ENCODE peak calls at places on chromosomes 11 and 22, in seven cellular contexts. One of them, this sample, is unnamed.

GRCh38 chr11:11988099-11988651 is 20.3 kb downstream of the DKK3 start:
- DNase-seq in lung: no peak
- DNase-seq in foreskin fibroblast: peak
- DNase-seq in IMR-90: peak
- DNase-seq in tibial artery: no peak
- DNase-seq in fibroblast of the aortic adventitia: peak
- DNase-seq in astrocyte: peak
- DNase-seq in this sample: no peak

GRCh38 chr11:34161812-34162506 is 56.5 kb downstream of the NAT10 start:
- DNase-seq in lung: no peak
- DNase-seq in foreskin fibroblast: no peak
- DNase-seq in IMR-90: peak
- DNase-seq in tibial artery: no peak
- DNase-seq in fibroblast of the aortic adventitia: no peak
- DNase-seq in astrocyte: peak
- DNase-seq in this sample: no peak

GRCh38 chr11:134527382-134528243 is 115.6 kb upstream of the B3GAT1 start:
- DNase-seq in lung: no peak
- DNase-seq in foreskin fibroblast: no peak
- DNase-seq in IMR-90: no peak
- DNase-seq in tibial artery: peak
- DNase-seq in fibroblast of the aortic adventitia: no peak
- DNase-seq in astrocyte: no peak
- DNase-seq in this sample: no peak

GRCh38 chr22:34829485-34829884 is 236.5 kb upstream of the ISX start:
- DNase-seq in lung: no peak
- DNase-seq in foreskin fibroblast: no peak
- DNase-seq in IMR-90: no peak
- DNase-seq in tibial artery: no peak
- DNase-seq in fibroblast of the aortic adventitia: no peak
- DNase-seq in astrocyte: no peak
- DNase-seq in this sample: no peak

GRCh38 chr11:15835705-15836411 is 520.5 kb downstream of the SOX6 start:
- DNase-seq in lung: peak
- DNase-seq in foreskin fibroblast: no peak
- DNase-seq in IMR-90: no peak
- DNase-seq in tibial artery: no peak
- DNase-seq in fibroblast of the aortic adventitia: no peak
- DNase-seq in astrocyte: no peak
- DNase-seq in this sample: no peak

GRCh38 chr11:112225753-112226061 is 521 bp upstream of the PTS start:
- DNase-seq in lung: no peak
- DNase-seq in foreskin fibroblast: no peak
- DNase-seq in IMR-90: peak
- DNase-seq in tibial artery: peak
- DNase-seq in fibroblast of the aortic adventitia: no peak
- DNase-seq in astrocyte: peak
- DNase-seq in this sample: no peak

GRCh38 chr11:93225642-93226041 is 27.9 kb upstream of the SLC36A4 start:
- DNase-seq in lung: no peak
- DNase-seq in foreskin fibroblast: peak
- DNase-seq in IMR-90: peak
- DNase-seq in tibial artery: no peak
- DNase-seq in fibroblast of the aortic adventitia: peak
- DNase-seq in astrocyte: no peak
- DNase-seq in this sample: peak

GRCh38 chr11:62804310-62805043 is 763 bp downstream of the NXF1 start:
- DNase-seq in lung: no peak
- DNase-seq in foreskin fibroblast: peak
- DNase-seq in IMR-90: peak
- DNase-seq in tibial artery: no peak
- DNase-seq in fibroblast of the aortic adventitia: peak
- DNase-seq in astrocyte: peak
- DNase-seq in this sample: no peak

GRCh38 chr22:46577361-46578249 is 40.2 kb upstream of the CELSR1 start:
- DNase-seq in lung: no peak
- DNase-seq in foreskin fibroblast: peak
- DNase-seq in IMR-90: no peak
- DNase-seq in tibial artery: no peak
- DNase-seq in fibroblast of the aortic adventitia: no peak
- DNase-seq in astrocyte: no peak
- DNase-seq in this sample: no peak

DNA sequence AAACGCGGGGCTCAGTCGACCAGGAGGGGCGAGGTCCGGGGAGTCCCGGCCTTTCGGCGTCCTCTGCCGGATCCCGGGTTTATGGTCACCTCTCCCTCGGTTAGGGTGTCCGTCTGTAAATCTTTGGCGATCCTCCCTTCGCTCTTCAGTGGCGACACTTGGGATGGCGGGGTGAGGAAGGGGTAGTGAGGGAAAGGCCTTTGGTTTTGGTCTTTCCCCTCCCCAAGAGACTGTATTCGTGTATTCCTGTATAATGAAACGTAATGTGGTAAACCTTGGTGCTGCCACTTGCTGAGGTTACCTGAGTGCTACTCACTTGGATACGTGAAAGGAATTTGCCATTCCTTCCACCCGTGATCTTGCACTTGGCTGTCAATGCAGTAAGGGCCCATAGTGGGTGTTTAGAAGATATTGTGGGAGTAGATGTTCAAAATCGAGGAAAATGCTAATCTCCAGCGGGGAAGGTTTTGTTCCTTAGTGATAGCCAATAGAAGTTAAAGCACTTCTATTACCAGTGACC is 546 bp upstream of the NUP160 start:
- DNase-seq in lung: no peak
- DNase-seq in foreskin fibroblast: no peak
- DNase-seq in IMR-90: no peak
- DNase-seq in tibial artery: no peak
- DNase-seq in fibroblast of the aortic adventitia: no peak
- DNase-seq in astrocyte: no peak
- DNase-seq in this sample: peak
- TF ChIP-seq CTCF in lung: no peak
- TF ChIP-seq CTCF in foreskin fibroblast: no peak
- TF ChIP-seq CTCF in IMR-90: no peak
- TF ChIP-seq CTCF in tibial artery: no peak
- TF ChIP-seq CTCF in fibroblast of the aortic adventitia: no peak
- TF ChIP-seq CTCF in astrocyte: no peak
- TF ChIP-seq CTCF in this sample: peak

DNA sequence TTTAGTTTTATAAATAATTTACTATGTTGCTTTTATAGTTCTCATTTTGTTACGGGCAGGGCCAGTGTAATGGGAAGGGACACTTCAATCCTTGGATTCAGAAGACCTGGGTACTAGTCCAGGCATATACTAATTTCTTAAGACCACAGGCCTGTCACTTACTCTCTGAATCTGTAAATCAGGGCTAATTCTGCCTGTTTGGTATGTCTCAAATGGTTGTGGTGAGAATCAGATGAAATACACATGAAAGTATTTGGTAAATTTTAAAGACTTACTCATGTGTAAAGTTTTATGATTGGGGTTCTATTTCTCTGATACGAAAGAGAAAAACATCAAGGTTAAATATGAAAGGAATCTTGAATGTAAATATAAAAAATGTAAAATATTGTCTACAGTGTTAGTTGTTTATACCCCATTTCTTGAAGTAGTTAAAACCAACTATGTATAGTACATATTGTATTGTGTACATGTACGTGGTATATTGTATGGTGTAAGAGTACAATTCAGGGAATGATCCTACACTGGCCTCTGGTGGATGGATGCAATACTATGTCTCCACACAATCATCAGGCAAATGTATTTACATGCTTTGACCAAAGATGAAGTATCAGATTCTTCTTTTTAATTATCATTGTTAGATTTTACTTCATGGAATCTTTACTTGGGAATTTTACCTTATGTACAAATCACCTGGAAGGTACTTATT is 24.5 kb upstream of the RAG2 start:
- DNase-seq in lung: no peak
- DNase-seq in foreskin fibroblast: peak
- DNase-seq in IMR-90: peak
- DNase-seq in tibial artery: no peak
- DNase-seq in fibroblast of the aortic adventitia: peak
- DNase-seq in astrocyte: peak
- DNase-seq in this sample: no peak
- TF ChIP-seq CTCF in lung: no peak
- TF ChIP-seq CTCF in foreskin fibroblast: peak
- TF ChIP-seq CTCF in IMR-90: peak
- TF ChIP-seq CTCF in tibial artery: peak
- TF ChIP-seq CTCF in fibroblast of the aortic adventitia: peak
- TF ChIP-seq CTCF in astrocyte: peak
- TF ChIP-seq CTCF in this sample: peak

GRCh38 chr11:10542776-10543175 is 1.8 kb upstream of the RNF141 start:
- DNase-seq in lung: no peak
- DNase-seq in foreskin fibroblast: no peak
- DNase-seq in IMR-90: no peak
- DNase-seq in tibial artery: no peak
- DNase-seq in fibroblast of the aortic adventitia: no peak
- DNase-seq in astrocyte: no peak
- DNase-seq in this sample: no peak

GRCh38 chr11:10539339-10539738 is 1.6 kb downstream of the RNF141 start:
- DNase-seq in lung: no peak
- DNase-seq in foreskin fibroblast: no peak
- DNase-seq in IMR-90: no peak
- DNase-seq in tibial artery: no peak
- DNase-seq in fibroblast of the aortic adventitia: no peak
- DNase-seq in astrocyte: no peak
- DNase-seq in this sample: no peak

GRCh38 chr11:10540546-10540914 is 457 bp downstream of the RNF141 start:
- DNase-seq in lung: peak
- DNase-seq in foreskin fibroblast: peak
- DNase-seq in IMR-90: peak
- DNase-seq in tibial artery: no peak
- DNase-seq in fibroblast of the aortic adventitia: peak
- DNase-seq in astrocyte: peak
- DNase-seq in this sample: no peak

GRCh38 chr11:10538924-10539323 is 2.1 kb downstream of the RNF141 start:
- DNase-seq in lung: no peak
- DNase-seq in foreskin fibroblast: no peak
- DNase-seq in IMR-90: no peak
- DNase-seq in tibial artery: no peak
- DNase-seq in fibroblast of the aortic adventitia: no peak
- DNase-seq in astrocyte: no peak
- DNase-seq in this sample: no peak

GRCh38 chr11:10540915-10541591 is at the start of gene RNF141:
- DNase-seq in lung: peak
- DNase-seq in foreskin fibroblast: peak
- DNase-seq in IMR-90: peak
- DNase-seq in tibial artery: peak
- DNase-seq in fibroblast of the aortic adventitia: peak
- DNase-seq in astrocyte: peak
- DNase-seq in this sample: peak
- TF ChIP-seq CTCF in lung: peak
- TF ChIP-seq CTCF in foreskin fibroblast: peak
- TF ChIP-seq CTCF in IMR-90: peak
- TF ChIP-seq CTCF in tibial artery: peak
- TF ChIP-seq CTCF in fibroblast of the aortic adventitia: peak
- TF ChIP-seq CTCF in astrocyte: peak
- TF ChIP-seq CTCF in this sample: peak

DNA sequence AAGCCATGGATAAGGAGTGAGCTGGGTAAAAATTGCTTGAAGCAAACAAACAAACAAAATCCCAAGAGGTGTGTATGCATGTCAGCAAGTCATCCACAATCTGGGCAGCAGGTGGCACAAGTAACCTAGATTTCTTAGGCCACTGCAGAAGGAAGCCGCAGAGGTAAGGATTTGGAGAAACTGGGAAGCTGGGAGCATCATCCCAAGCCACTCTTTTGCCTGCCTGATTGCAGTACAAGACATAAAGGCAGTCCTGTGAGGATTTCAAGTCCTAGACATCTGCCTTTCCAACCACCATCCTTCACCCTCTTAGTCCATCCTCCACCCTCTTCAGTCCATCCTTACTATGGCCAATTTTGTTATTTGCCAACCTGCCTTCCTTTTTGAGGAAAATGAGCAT is 67.2 kb upstream of the BMAL1 start:
- DNase-seq in lung: peak
- DNase-seq in foreskin fibroblast: peak
- DNase-seq in IMR-90: peak
- DNase-seq in tibial artery: peak
- DNase-seq in fibroblast of the aortic adventitia: peak
- DNase-seq in astrocyte: peak
- DNase-seq in this sample: no peak
- TF ChIP-seq CTCF in lung: peak
- TF ChIP-seq CTCF in foreskin fibroblast: peak
- TF ChIP-seq CTCF in IMR-90: peak
- TF ChIP-seq CTCF in tibial artery: peak
- TF ChIP-seq CTCF in fibroblast of the aortic adventitia: peak
- TF ChIP-seq CTCF in astrocyte: peak
- TF ChIP-seq CTCF in this sample: peak

DNA sequence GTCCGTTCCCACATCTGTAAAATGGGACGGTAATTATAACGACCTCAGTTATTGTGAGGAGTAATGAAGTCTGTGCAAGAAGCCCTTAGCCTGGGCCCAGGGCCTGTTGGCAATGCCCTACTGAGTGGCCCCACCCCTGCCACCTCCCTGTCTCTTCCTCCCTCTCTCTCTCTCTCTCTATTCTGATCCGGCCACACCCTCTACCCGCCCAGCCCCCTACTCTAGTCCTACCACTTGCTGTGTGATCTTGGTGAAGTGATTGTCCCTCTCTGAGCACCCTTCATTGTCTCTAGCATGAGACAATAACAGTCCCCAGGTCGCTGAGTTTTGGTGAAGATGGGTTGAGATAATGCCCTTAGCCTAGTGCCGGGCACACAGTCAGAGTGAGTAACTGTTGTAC is 7.4 kb upstream of the SEC14L6 start:
- DNase-seq in lung: no peak
- DNase-seq in foreskin fibroblast: no peak
- DNase-seq in IMR-90: no peak
- DNase-seq in tibial artery: no peak
- DNase-seq in fibroblast of the aortic adventitia: no peak
- DNase-seq in astrocyte: no peak
- DNase-seq in this sample: no peak
- TF ChIP-seq CTCF in lung: no peak
- TF ChIP-seq CTCF in foreskin fibroblast: no peak
- TF ChIP-seq CTCF in IMR-90: no peak
- TF ChIP-seq CTCF in tibial artery: no peak
- TF ChIP-seq CTCF in fibroblast of the aortic adventitia: no peak
- TF ChIP-seq CTCF in astrocyte: no peak
- TF ChIP-seq CTCF in this sample: no peak

GRCh38 chr11:74033046-74033445 is 24.2 kb upstream of the UCP3 start:
- DNase-seq in lung: no peak
- DNase-seq in foreskin fibroblast: no peak
- DNase-seq in IMR-90: no peak
- DNase-seq in tibial artery: no peak
- DNase-seq in fibroblast of the aortic adventitia: no peak
- DNase-seq in astrocyte: no peak
- DNase-seq in this sample: no peak
- TF ChIP-seq CTCF in lung: no peak
- TF ChIP-seq CTCF in foreskin fibroblast: no peak
- TF ChIP-seq CTCF in IMR-90: no peak
- TF ChIP-seq CTCF in tibial artery: no peak
- TF ChIP-seq CTCF in fibroblast of the aortic adventitia: no peak
- TF ChIP-seq CTCF in astrocyte: no peak
- TF ChIP-seq CTCF in this sample: no peak